ENCODE peak calls at places on chromosomes 13 and 19, in five cellular contexts. K is sigmoid colon, P is prostate gland, O is right cardiac atrium, B is tibial nerve. J is an unnamed sample.

GRCh38 chr19:47111081-47111589 is 2.4 kb downstream of the ZC3H4 start:
- DNase-seq in B (no peak), K (peak; percentile 71), O (peak; percentile 67), P (no peak), J (peak; percentile 33)

GRCh38 chr19:49788857-49789256 is 22.1 kb downstream of the AP2A1 start:
- DNase-seq in O (no peak), K (no peak), B (no peak), P (no peak), J (no peak)

GRCh38 chr19:28948531-28948930 is 264.4 kb downstream of the UQCRFS1 start:
- DNase-seq in B (no peak), K (no peak), O (no peak), P (no peak), J (no peak)

GRCh38 chr13:100298116-100298681 is 209.3 kb downstream of the PCCA start:
- DNase-seq in K (no peak), O (no peak), B (no peak), P (no peak), J (no peak)

GRCh38 chr19:17329061-17329767 is 5.4 kb downstream of the ANO8 start:
- DNase-seq in O (no peak), P (no peak), K (no peak), B (no peak), J (no peak)

GRCh38 chr19:13343514-13343913 is 162.8 kb downstream of the CACNA1A start:
- DNase-seq in K (no peak), B (no peak), P (no peak), O (no peak), J (no peak)

GRCh38 chr13:34671136-34671535 is 270.9 kb upstream of the NBEA start:
- DNase-seq in P (peak; percentile 14), O (peak; percentile 46), K (no peak), B (peak; percentile 15), J (no peak)

GRCh38 chr19:46748325-46749109 is 2.3 kb upstream of the STRN4 start:
- DNase-seq in P (no peak), O (peak; percentile 89), B (peak; percentile 87), K (no peak), J (peak; percentile 51)

GRCh38 chr13:112510002-112510780 is 77.8 kb downstream of the TUBGCP3 start:
- DNase-seq in K (no peak), O (no peak), P (peak; percentile 15), B (no peak), J (no peak)

GRCh38 chr13:74920945-74921725 is 560.8 kb downstream of the TBC1D4 start:
- DNase-seq in P (no peak), B (no peak), K (no peak), O (no peak), J (no peak)

GRCh38 chr19:32168606-32169005 is 176.8 kb upstream of the ZNF507 start:
- DNase-seq in B (no peak), O (no peak), K (peak; percentile 13), P (no peak), J (no peak)

GRCh38 chr13:113774177-113775107 is 15.4 kb downstream of the TMEM255B start:
- DNase-seq in O (no peak), B (no peak), P (no peak), K (no peak), J (no peak)

GRCh38 chr19:18433039-18433691 is 4.8 kb downstream of the ISYNA1 start:
- DNase-seq in K (peak; percentile 76), B (no peak), O (peak; percentile 77), P (no peak), J (no peak)

GRCh38 chr13:46580362-46580839 is 27.4 kb downstream of the LRCH1 start:
- DNase-seq in P (no peak), K (no peak), O (no peak), B (no peak), J (no peak)

GRCh38 chr13:110182003-110182402 is 125.0 kb downstream of the COL4A1 start:
- DNase-seq in K (peak; percentile 56), O (no peak), B (no peak), P (no peak), J (no peak)

GRCh38 chr19:45901912-45902650 is at the start of gene MYPOP:
- DNase-seq in O (peak; percentile 62), P (no peak), K (no peak), B (peak; percentile 9), J (no peak)

GRCh38 chr19:46716672-46717033 is 261 bp downstream of the PRKD2 start:
- DNase-seq in B (no peak), K (no peak), O (no peak), P (no peak), J (no peak)

GRCh38 chr13:39786091-39786490 is 130.6 kb downstream of the COG6 start:
- DNase-seq in K (no peak), P (no peak), O (no peak), B (no peak), J (no peak)

GRCh38 chr19:40512473-40513344 is 45.9 kb downstream of the SPTBN4 start:
- DNase-seq in P (no peak), O (peak; percentile 59), B (no peak), K (no peak), J (no peak)

GRCh38 chr13:113992276-113993005 is 18.6 kb upstream of the C13orf46 start:
- DNase-seq in P (no peak), O (peak; percentile 63), B (no peak), K (no peak), J (no peak)

GRCh38 chr19:15829277-15829770 is 13.9 kb upstream of the OR10H1 start:
- DNase-seq in B (no peak), P (no peak), O (no peak), K (no peak), J (no peak)

GRCh38 chr19:12202250-12202649 is 39.4 kb downstream of the ZNF136 start:
- DNase-seq in B (no peak), P (peak; percentile 12), K (no peak), O (peak; percentile 58), J (peak; percentile 17)

GRCh38 chr19:12205296-12205695 is 42.4 kb downstream of the ZNF136 start:
- DNase-seq in B (no peak), P (no peak), K (no peak), O (no peak), J (no peak)

DNA sequence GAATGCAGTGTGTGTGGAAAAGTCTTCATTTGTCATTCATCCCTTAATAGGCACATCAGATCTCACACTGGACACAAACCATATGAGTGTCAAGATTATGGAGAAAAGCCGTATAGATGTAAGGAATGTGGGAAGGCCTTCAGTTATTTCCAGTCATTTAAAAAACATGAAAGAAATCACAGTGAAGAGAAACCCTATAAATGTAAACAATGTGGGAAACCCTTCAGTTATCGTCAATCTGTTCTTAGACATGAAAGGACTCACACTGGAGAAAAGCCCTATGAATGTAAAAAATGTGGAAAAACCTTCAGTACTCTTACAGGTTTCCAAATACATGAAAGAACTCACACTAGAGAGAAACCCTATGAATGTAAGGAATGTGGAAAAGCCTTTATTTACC is 45.3 kb downstream of the ZNF136 start:
- DNase-seq in P (no peak), B (no peak), O (no peak), K (no peak), J (no peak)
- H3K9me3 ChIP-seq in P (no peaks in the 10 kb centered on the region), B (peaks cover 59% of the 10 kb centered on the region), O (peaks cover 2% of the 10 kb centered on the region), K (peaks cover 12% of the 10 kb centered on the region), J (peaks cover 12% of the 10 kb centered on the region)

DNA sequence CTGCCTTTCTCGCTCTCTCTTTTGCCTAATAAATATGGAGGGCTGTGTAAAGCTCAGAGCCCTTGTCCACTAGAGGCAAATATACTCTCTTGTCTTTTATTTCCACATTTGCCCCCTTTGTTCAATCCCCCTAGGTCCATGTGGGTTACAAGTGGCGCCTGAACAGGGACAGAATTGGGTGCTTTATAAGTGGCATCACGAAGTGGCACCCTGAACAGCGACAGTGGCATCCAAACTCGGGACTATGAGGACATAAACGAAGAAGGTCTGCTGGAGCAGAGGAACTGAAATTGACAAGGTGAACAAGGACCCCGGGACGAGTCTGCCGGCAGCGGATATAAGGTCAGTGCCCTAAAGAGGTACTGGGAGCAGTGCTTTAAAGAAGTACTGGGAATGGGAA is 4.3 kb upstream of the ZNF610 start:
- DNase-seq in K (no peak), B (no peak), O (no peak), P (no peak), J (no peak)
- H3K9me3 ChIP-seq in K (peaks cover 48% of the 10 kb centered on the region), B (peaks cover 42% of the 10 kb centered on the region), O (peaks cover 11% of the 10 kb centered on the region), P (peaks cover 9% of the 10 kb centered on the region), J (peaks cover 30% of the 10 kb centered on the region)

DNA sequence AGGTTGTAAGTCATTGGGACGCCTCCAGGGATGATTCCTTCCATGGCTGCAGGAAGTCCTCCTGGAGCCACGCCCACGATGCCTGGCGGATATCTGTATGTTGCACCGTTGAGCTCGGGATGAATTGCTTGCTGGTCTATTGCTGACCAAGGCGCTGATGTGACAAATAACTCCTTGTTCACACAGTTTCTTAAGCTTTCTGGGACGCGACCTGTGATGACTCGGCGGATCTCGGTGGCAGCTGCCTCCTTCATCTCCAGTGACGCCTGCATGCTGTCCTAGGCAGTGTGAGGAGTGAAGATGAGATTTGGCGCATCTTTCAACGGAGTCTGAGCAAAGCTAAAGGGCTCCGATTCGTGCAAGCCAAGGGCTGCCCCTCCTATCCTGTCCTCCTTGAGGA is 7.6 kb upstream of the ZNF566 start:
- DNase-seq in B (no peak), O (no peak), K (no peak), P (no peak), J (no peak)
- H3K9me3 ChIP-seq in B (peaks cover 11% of the 10 kb centered on the region), O (no peaks in the 10 kb centered on the region), K (peaks cover 16% of the 10 kb centered on the region), P (no peaks in the 10 kb centered on the region), J (no peaks in the 10 kb centered on the region)

GRCh38 chr19:57907394-57907793 is 9.0 kb downstream of the ZNF417 start:
- DNase-seq in K (no peak), B (no peak), O (no peak), P (no peak), J (no peak)
- H3K9me3 ChIP-seq in K (peaks cover 6% of the 10 kb centered on the region), B (peaks cover 67% of the 10 kb centered on the region), O (no peaks in the 10 kb centered on the region), P (no peaks in the 10 kb centered on the region), J (peaks cover 10% of the 10 kb centered on the region)

DNA sequence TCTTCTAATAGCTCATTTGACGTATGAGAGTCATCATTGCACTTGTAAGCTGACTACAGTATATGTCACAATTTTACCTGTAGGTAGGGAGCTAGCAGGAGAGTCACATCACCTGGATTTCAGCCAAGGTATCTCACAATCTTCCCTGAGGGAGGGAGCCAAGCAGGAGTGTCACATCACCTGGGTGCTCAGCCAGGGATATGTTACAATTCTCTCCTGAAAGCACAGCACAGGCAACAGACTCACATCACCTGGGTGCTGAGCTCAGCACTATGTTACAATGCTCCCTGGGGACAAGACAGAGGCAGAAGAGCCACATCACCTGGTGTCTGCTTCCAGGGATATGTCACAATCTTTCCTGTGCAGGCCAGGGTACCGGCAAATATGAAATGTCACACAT is 51.5 kb upstream of the ZNF730 start:
- DNase-seq in P (no peak), B (no peak), K (no peak), O (no peak), J (no peak)
- H3K9me3 ChIP-seq in P (no peaks in the 10 kb centered on the region), B (no peaks in the 10 kb centered on the region), K (no peaks in the 10 kb centered on the region), O (no peaks in the 10 kb centered on the region), J (no peaks in the 10 kb centered on the region)

GRCh38 chr13:58119351-58119750 is 487.8 kb downstream of the PCDH17 start:
- DNase-seq in B (no peak), P (no peak), O (no peak), K (no peak), J (no peak)
- H3K9me3 ChIP-seq in B (no peaks in the 10 kb centered on the region), P (no peaks in the 10 kb centered on the region), O (no peaks in the 10 kb centered on the region), K (no peaks in the 10 kb centered on the region), J (no peaks in the 10 kb centered on the region)

GRCh38 chr19:44010468-44010867 is 7.7 kb downstream of the ZNF230 start:
- DNase-seq in K (no peak), P (no peak), O (no peak), B (no peak), J (no peak)
- H3K9me3 ChIP-seq in K (peaks cover 58% of the 10 kb centered on the region), P (no peaks in the 10 kb centered on the region), O (peaks cover 22% of the 10 kb centered on the region), B (peaks cover 47% of the 10 kb centered on the region), J (peaks cover 16% of the 10 kb centered on the region)

J was measured in T-helper 17 cell.